ENCODE peak calls at places on chromosomes 1 and 21, in six cellular contexts. One of them, this sample, is unnamed.

GRCh38 chr1:23169727-23170335 is 1.2 kb upstream of the LUZP1 start:
- DNase-seq in GM12878: no peak
- DNase-seq in H1: no peak
- DNase-seq in K562: peak
- DNase-seq in GM12891: no peak
- DNase-seq in HepG2: peak
- DNase-seq in this sample: no peak

GRCh38 chr1:98049370-98050115 is 128.7 kb upstream of the DPYD start:
- DNase-seq in GM12878: no peak
- DNase-seq in H1: no peak
- DNase-seq in K562: no peak
- DNase-seq in GM12891: no peak
- DNase-seq in HepG2: no peak
- DNase-seq in this sample: no peak

GRCh38 chr1:84619383-84620093 is 45.3 kb upstream of the CTBS start:
- DNase-seq in GM12878: no peak
- DNase-seq in H1: no peak
- DNase-seq in K562: peak
- DNase-seq in GM12891: no peak
- DNase-seq in HepG2: peak
- DNase-seq in this sample: no peak

GRCh38 chr1:205301842-205302588 is 19.5 kb downstream of the NUAK2 start:
- DNase-seq in GM12878: no peak
- DNase-seq in H1: no peak
- DNase-seq in K562: no peak
- DNase-seq in GM12891: no peak
- DNase-seq in HepG2: no peak
- DNase-seq in this sample: no peak

GRCh38 chr1:32888677-32889420 is 2.6 kb downstream of the HPCA start:
- DNase-seq in GM12878: no peak
- DNase-seq in H1: no peak
- DNase-seq in K562: no peak
- DNase-seq in GM12891: no peak
- DNase-seq in HepG2: no peak
- DNase-seq in this sample: no peak

GRCh38 chr1:161885013-161885412 is 118.9 kb downstream of the ATF6 start:
- DNase-seq in GM12878: no peak
- DNase-seq in H1: no peak
- DNase-seq in K562: no peak
- DNase-seq in GM12891: no peak
- DNase-seq in HepG2: no peak
- DNase-seq in this sample: no peak

GRCh38 chr1:9715536-9716226 is 64.2 kb downstream of the PIK3CD start:
- DNase-seq in GM12878: no peak
- DNase-seq in H1: no peak
- DNase-seq in K562: no peak
- DNase-seq in GM12891: no peak
- DNase-seq in HepG2: no peak
- DNase-seq in this sample: no peak

GRCh38 chr1:119960501-119960900 is 64.2 kb upstream of the ADAM30 start:
- DNase-seq in GM12878: no peak
- DNase-seq in H1: no peak
- DNase-seq in K562: no peak
- DNase-seq in GM12891: no peak
- DNase-seq in HepG2: no peak
- DNase-seq in this sample: no peak

GRCh38 chr1:61287734-61288133 is 205.4 kb downstream of the NFIA start:
- DNase-seq in GM12878: no peak
- DNase-seq in H1: no peak
- DNase-seq in K562: no peak
- DNase-seq in GM12891: no peak
- DNase-seq in HepG2: peak
- DNase-seq in this sample: no peak

GRCh38 chr1:24970926-24971530 is 41.0 kb upstream of the RUNX3 start:
- DNase-seq in GM12878: no peak
- DNase-seq in H1: no peak
- DNase-seq in K562: no peak
- DNase-seq in GM12891: no peak
- DNase-seq in HepG2: no peak
- DNase-seq in this sample: no peak

GRCh38 chr1:225484657-225485606 is 57.1 kb upstream of the LBR start:
- DNase-seq in GM12878: no peak
- DNase-seq in H1: no peak
- DNase-seq in K562: no peak
- DNase-seq in GM12891: no peak
- DNase-seq in HepG2: no peak
- DNase-seq in this sample: no peak

GRCh38 chr1:213934642-213935041 is 53.1 kb upstream of the PROX1 start:
- DNase-seq in GM12878: no peak
- DNase-seq in H1: no peak
- DNase-seq in K562: no peak
- DNase-seq in GM12891: no peak
- DNase-seq in HepG2: no peak
- DNase-seq in this sample: no peak

GRCh38 chr21:35643176-35643575 is 417.1 kb downstream of the SETD4 start:
- DNase-seq in GM12878: no peak
- DNase-seq in H1: no peak
- DNase-seq in K562: no peak
- DNase-seq in GM12891: no peak
- DNase-seq in HepG2: no peak
- DNase-seq in this sample: no peak

GRCh38 chr1:64263856-64264255 is 60.4 kb downstream of the UBE2U start:
- DNase-seq in GM12878: no peak
- DNase-seq in H1: no peak
- DNase-seq in K562: no peak
- DNase-seq in GM12891: no peak
- DNase-seq in HepG2: no peak
- DNase-seq in this sample: no peak

GRCh38 chr1:222644649-222645005 is 26.7 kb downstream of the MIA3 start:
- DNase-seq in GM12878: no peak
- DNase-seq in H1: no peak
- DNase-seq in K562: no peak
- DNase-seq in GM12891: no peak
- DNase-seq in HepG2: no peak
- DNase-seq in this sample: no peak

GRCh38 chr1:8217011-8217711 is 100.8 kb upstream of the SLC45A1 start:
- DNase-seq in GM12878: no peak
- DNase-seq in H1: no peak
- DNase-seq in K562: no peak
- DNase-seq in GM12891: no peak
- DNase-seq in HepG2: no peak
- DNase-seq in this sample: no peak

GRCh38 chr1:232570007-232570406 is 59.9 kb downstream of the SIPA1L2 start:
- DNase-seq in GM12878: no peak
- DNase-seq in H1: no peak
- DNase-seq in K562: no peak
- DNase-seq in GM12891: no peak
- DNase-seq in HepG2: no peak
- DNase-seq in this sample: no peak

GRCh38 chr1:12244585-12244984 is 14.8 kb downstream of the VPS13D start:
- DNase-seq in GM12878: no peak
- DNase-seq in H1: no peak
- DNase-seq in K562: no peak
- DNase-seq in GM12891: no peak
- DNase-seq in HepG2: no peak
- DNase-seq in this sample: no peak

GRCh38 chr1:94544706-94545490 is 3.3 kb upstream of the F3 start:
- DNase-seq in GM12878: no peak
- DNase-seq in H1: no peak
- DNase-seq in K562: peak
- DNase-seq in GM12891: no peak
- DNase-seq in HepG2: no peak
- DNase-seq in this sample: no peak

GRCh38 chr1:230901711-230902110 is 33.4 kb upstream of the C1orf198 start:
- DNase-seq in GM12878: no peak
- DNase-seq in H1: no peak
- DNase-seq in K562: no peak
- DNase-seq in GM12891: no peak
- DNase-seq in HepG2: no peak
- DNase-seq in this sample: no peak

GRCh38 chr1:50189369-50189768 is 80.6 kb downstream of the ELAVL4 start:
- DNase-seq in GM12878: no peak
- DNase-seq in H1: no peak
- DNase-seq in K562: no peak
- DNase-seq in GM12891: no peak
- DNase-seq in HepG2: no peak
- DNase-seq in this sample: no peak

GRCh38 chr1:18322353-18323032 is 158.2 kb upstream of the KLHDC7A start:
- DNase-seq in GM12878: no peak
- DNase-seq in H1: no peak
- DNase-seq in K562: peak
- DNase-seq in GM12891: no peak
- DNase-seq in HepG2: no peak
- DNase-seq in this sample: no peak

GRCh38 chr1:116772648-116773045 is 18.4 kb downstream of the CD2 start:
- DNase-seq in GM12878: no peak
- DNase-seq in H1: no peak
- DNase-seq in K562: no peak
- DNase-seq in GM12891: no peak
- DNase-seq in HepG2: no peak
- DNase-seq in this sample: no peak

GRCh38 chr1:60942896-60943633 is 139.3 kb upstream of the NFIA start:
- DNase-seq in GM12878: no peak
- DNase-seq in H1: no peak
- DNase-seq in K562: no peak
- DNase-seq in GM12891: no peak
- DNase-seq in HepG2: no peak
- DNase-seq in this sample: no peak

GRCh38 chr1:87334351-87335174 is 5.9 kb downstream of the LMO4 start:
- DNase-seq in GM12878: no peak
- DNase-seq in H1: no peak
- DNase-seq in K562: peak
- DNase-seq in GM12891: no peak
- DNase-seq in HepG2: no peak
- DNase-seq in this sample: no peak

GRCh38 chr1:89536555-89537393 is 12.1 kb downstream of the LRRC8B start:
- DNase-seq in GM12878: no peak
- DNase-seq in H1: no peak
- DNase-seq in K562: no peak
- DNase-seq in GM12891: no peak
- DNase-seq in HepG2: no peak
- DNase-seq in this sample: no peak

GRCh38 chr1:118767971-118768370 is 220.2 kb downstream of the TBX15 start:
- DNase-seq in GM12878: no peak
- DNase-seq in H1: no peak
- DNase-seq in K562: no peak
- DNase-seq in GM12891: no peak
- DNase-seq in HepG2: no peak
- DNase-seq in this sample: no peak

GRCh38 chr1:118773656-118774055 is 214.5 kb downstream of the TBX15 start:
- DNase-seq in GM12878: no peak
- DNase-seq in H1: no peak
- DNase-seq in K562: no peak
- DNase-seq in GM12891: no peak
- DNase-seq in HepG2: no peak
- DNase-seq in this sample: no peak
- TF ChIP-seq TAF1 in GM12878: no peak
- TF ChIP-seq TAF1 in H1: no peak
- TF ChIP-seq TAF1 in K562: no peak
- TF ChIP-seq TAF1 in GM12891: no peak
- TF ChIP-seq TAF1 in HepG2: no peak
- TF ChIP-seq TAF1 in this sample: no peak

GRCh38 chr1:35264861-35265260 is 3.6 kb upstream of the ZMYM4 start:
- DNase-seq in GM12878: no peak
- DNase-seq in H1: no peak
- DNase-seq in K562: no peak
- DNase-seq in GM12891: no peak
- DNase-seq in HepG2: peak
- DNase-seq in this sample: no peak
- TF ChIP-seq POLR2A in GM12878: no peak
- TF ChIP-seq POLR2A in H1: no peak
- TF ChIP-seq POLR2A in K562: no peak
- TF ChIP-seq POLR2A in GM12891: no peak
- TF ChIP-seq POLR2A in HepG2: no peak
- TF ChIP-seq POLR2A in this sample: no peak

DNA sequence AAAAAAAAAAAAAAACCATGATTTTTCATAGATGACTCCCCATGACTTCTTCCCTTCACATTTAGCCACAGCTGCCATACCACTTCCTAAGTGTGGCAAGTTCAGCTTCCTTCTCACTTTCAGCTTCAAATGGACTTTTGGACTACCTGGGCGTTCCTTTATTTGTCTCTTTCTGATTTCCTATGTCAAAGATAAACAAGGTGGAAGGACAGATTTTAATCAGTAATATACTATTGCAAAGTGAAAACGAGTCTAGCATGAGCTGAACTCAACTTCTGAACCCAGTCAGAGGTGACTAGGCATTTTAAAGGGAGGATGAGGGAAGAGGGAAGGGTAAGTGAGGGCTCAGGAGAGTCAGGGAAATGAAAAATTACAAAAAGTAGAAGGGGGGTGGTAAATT is 14.4 kb upstream of the SCCPDH start:
- DNase-seq in GM12878: no peak
- DNase-seq in H1: no peak
- DNase-seq in K562: no peak
- DNase-seq in GM12891: no peak
- DNase-seq in HepG2: peak
- DNase-seq in this sample: no peak
- TF ChIP-seq POLR2AphosphoS5 in GM12878: no peak
- TF ChIP-seq POLR2AphosphoS5 in H1: no peak
- TF ChIP-seq POLR2AphosphoS5 in K562: no peak
- TF ChIP-seq POLR2AphosphoS5 in GM12891: no peak
- TF ChIP-seq POLR2AphosphoS5 in HepG2: no peak
- TF ChIP-seq POLR2AphosphoS5 in this sample: no peak

GRCh38 chr1:3727042-3727824 is 25.0 kb upstream of the CCDC27 start:
- DNase-seq in GM12878: no peak
- DNase-seq in H1: no peak
- DNase-seq in K562: peak
- DNase-seq in GM12891: peak
- DNase-seq in HepG2: no peak
- DNase-seq in this sample: peak
- TF ChIP-seq TAF1 in GM12878: no peak
- TF ChIP-seq TAF1 in H1: no peak
- TF ChIP-seq TAF1 in K562: no peak
- TF ChIP-seq TAF1 in GM12891: no peak
- TF ChIP-seq TAF1 in HepG2: no peak
- TF ChIP-seq TAF1 in this sample: no peak

GRCh38 chr1:229203991-229204632 is 66.8 kb upstream of the RAB4A start:
- DNase-seq in GM12878: no peak
- DNase-seq in H1: no peak
- DNase-seq in K562: no peak
- DNase-seq in GM12891: no peak
- DNase-seq in HepG2: no peak
- DNase-seq in this sample: no peak

GRCh38 chr1:229207916-229208315 is 63.0 kb upstream of the RAB4A start:
- DNase-seq in GM12878: no peak
- DNase-seq in H1: no peak
- DNase-seq in K562: no peak
- DNase-seq in GM12891: no peak
- DNase-seq in HepG2: no peak
- DNase-seq in this sample: no peak

GRCh38 chr1:229208481-229208880 is 62.4 kb upstream of the RAB4A start:
- DNase-seq in GM12878: no peak
- DNase-seq in H1: no peak
- DNase-seq in K562: no peak
- DNase-seq in GM12891: no peak
- DNase-seq in HepG2: no peak
- DNase-seq in this sample: no peak

GRCh38 chr1:229204863-229205777 is 65.8 kb upstream of the RAB4A start:
- DNase-seq in GM12878: no peak
- DNase-seq in H1: no peak
- DNase-seq in K562: peak
- DNase-seq in GM12891: no peak
- DNase-seq in HepG2: no peak
- DNase-seq in this sample: no peak

GRCh38 chr1:229205854-229206253 is 65.1 kb upstream of the RAB4A start:
- DNase-seq in GM12878: no peak
- DNase-seq in H1: no peak
- DNase-seq in K562: no peak
- DNase-seq in GM12891: no peak
- DNase-seq in HepG2: no peak
- DNase-seq in this sample: no peak
- TF ChIP-seq POLR2A in GM12878: no peak
- TF ChIP-seq POLR2A in H1: no peak
- TF ChIP-seq POLR2A in K562: no peak
- TF ChIP-seq POLR2A in GM12891: no peak
- TF ChIP-seq POLR2A in HepG2: no peak
- TF ChIP-seq POLR2A in this sample: no peak

This sample was measured in GM12892.